ENCODE peak calls at places on chromosomes 6 and 20, in five cellular contexts. V is lower lobe of right lung, K is OCI-LY7, P is RWPE1, N is heart right ventricle. Y is an unnamed sample.

GRCh38 chr20:19726126-19726525 is 31.9 kb upstream of the RIN2 start:
- DNase-seq in V (no peak), K (no peak), P (peak; percentile 60), N (no peak), Y (no peak)

GRCh38 chr6:21185849-21186478 is 407.6 kb upstream of the SOX4 start:
- DNase-seq in V (no peak), K (no peak), P (no peak), N (no peak), Y (no peak)

GRCh38 chr20:1830240-1830639 is 65.0 kb upstream of the SIRPA start:
- DNase-seq in V (no peak), K (no peak), P (peak; percentile 98), N (peak; percentile 82), Y (no peak)

GRCh38 chr6:73131706-73132105 is 93.6 kb downstream of the KHDC1L start:
- DNase-seq in V (no peak), K (no peak), P (peak; percentile 25), N (no peak), Y (no peak)

GRCh38 chr6:137913996-137914529 is 47.0 kb downstream of the TNFAIP3 start:
- DNase-seq in V (no peak), K (no peak), P (no peak), N (no peak), Y (no peak)

GRCh38 chr6:128713461-128713860 is 169.5 kb upstream of the LAMA2 start:
- DNase-seq in V (no peak), K (no peak), P (no peak), N (no peak), Y (no peak)

GRCh38 chr6:161748535-161749386 is 474.9 kb upstream of the AGPAT4 start:
- DNase-seq in V (no peak), K (peak; percentile 19), P (peak; percentile 8), N (peak; percentile 45), Y (peak; percentile 19)

GRCh38 chr20:18404172-18404571 is 62.7 kb downstream of the DZANK1 start:
- DNase-seq in V (no peak), K (no peak), P (no peak), N (no peak), Y (no peak)

GRCh38 chr20:8589956-8590355 is 457.9 kb downstream of the PLCB1 start:
- DNase-seq in V (no peak), K (no peak), P (no peak), N (no peak), Y (no peak)

GRCh38 chr6:37242429-37243052 is 15.0 kb upstream of the TBC1D22B start:
- DNase-seq in V (no peak), K (no peak), P (peak; percentile 87), N (peak; percentile 29), Y (no peak)

GRCh38 chr6:71079707-71080106 is 122.8 kb upstream of the B3GAT2 start:
- DNase-seq in V (no peak), K (no peak), P (peak; percentile 4), N (no peak), Y (no peak)

GRCh38 chr6:29722773-29723665 is at the start of gene HLA-F:
- DNase-seq in V (peak; percentile 89), K (peak; percentile 86), P (peak; percentile 92), N (peak; percentile 92), Y (peak; percentile 90)

GRCh38 chr6:90346729-90347128 is 50.1 kb upstream of the BACH2 start:
- DNase-seq in V (no peak), K (no peak), P (no peak), N (no peak), Y (no peak)

GRCh38 chr20:46128310-46129151 is 10.4 kb downstream of the CD40 start:
- DNase-seq in V (no peak), K (peak; percentile 17), P (no peak), N (peak; percentile 24), Y (no peak)

GRCh38 chr20:2285193-2285592 is 10.6 kb upstream of the TGM3 start:
- DNase-seq in V (no peak), K (no peak), P (no peak), N (no peak), Y (no peak)

GRCh38 chr6:55937227-55937626 is 61.8 kb upstream of the BMP5 start:
- DNase-seq in V (no peak), K (no peak), P (no peak), N (no peak), Y (no peak)

GRCh38 chr6:19836799-19837510 is at the start of gene ID4:
- DNase-seq in V (peak; percentile 95), K (no peak), P (no peak), N (peak; percentile 93), Y (no peak)

GRCh38 chr6:52983159-52983848 is 11.8 kb downstream of the GSTA4 start:
- DNase-seq in V (no peak), K (no peak), P (no peak), N (no peak), Y (no peak)

GRCh38 chr6:158654498-158654897 is 4.6 kb downstream of the SYTL3 start:
- DNase-seq in V (peak; percentile 80), K (no peak), P (no peak), N (peak; percentile 83), Y (no peak)

GRCh38 chr6:138291849-138292181 is 73.5 kb upstream of the PBOV1 start:
- DNase-seq in V (no peak), K (no peak), P (no peak), N (no peak), Y (no peak)

GRCh38 chr6:169034523-169035167 is 219.0 kb downstream of the THBS2 start:
- DNase-seq in V (no peak), K (no peak), P (no peak), N (no peak), Y (no peak)

GRCh38 chr20:63475209-63475608 is 2.8 kb upstream of the KCNQ2 start:
- DNase-seq in V (no peak), K (no peak), P (peak; percentile 62), N (no peak), Y (no peak)

GRCh38 chr20:1440024-1440423 is 26.6 kb downstream of the NSFL1C start:
- DNase-seq in V (no peak), K (peak; percentile 49), P (no peak), N (no peak), Y (no peak)

GRCh38 chr6:138428943-138429616 is 25.1 kb downstream of the HEBP2 start:
- DNase-seq in V (no peak), K (peak; percentile 73), P (peak; percentile 38), N (no peak), Y (peak; percentile 78)

GRCh38 chr6:135575629-135576028 is 78.1 kb upstream of the AHI1 start:
- DNase-seq in V (no peak), K (no peak), P (no peak), N (no peak), Y (no peak)

GRCh38 chr6:126650931-126651330 is 311.0 kb downstream of the CENPW start:
- DNase-seq in V (no peak), K (no peak), P (no peak), N (no peak), Y (no peak)

GRCh38 chr20:20364747-20365558 is 3.0 kb upstream of the INSM1 start:
- DNase-seq in V (no peak), K (no peak), P (no peak), N (no peak), Y (no peak)

GRCh38 chr20:24980321-24981053 is 12.1 kb downstream of the APMAP start:
- DNase-seq in V (peak; percentile 59), K (no peak), P (no peak), N (no peak), Y (no peak)

GRCh38 chr6:87396595-87397392 is 11.0 kb upstream of the CFAP206 start:
- DNase-seq in V (no peak), K (peak; percentile 71), P (no peak), N (no peak), Y (peak; percentile 32)

GRCh38 chr6:87393026-87393622 is 14.6 kb upstream of the CFAP206 start:
- DNase-seq in V (no peak), K (peak; percentile 88), P (peak; percentile 49), N (peak; percentile 30), Y (peak; percentile 44)

DNA sequence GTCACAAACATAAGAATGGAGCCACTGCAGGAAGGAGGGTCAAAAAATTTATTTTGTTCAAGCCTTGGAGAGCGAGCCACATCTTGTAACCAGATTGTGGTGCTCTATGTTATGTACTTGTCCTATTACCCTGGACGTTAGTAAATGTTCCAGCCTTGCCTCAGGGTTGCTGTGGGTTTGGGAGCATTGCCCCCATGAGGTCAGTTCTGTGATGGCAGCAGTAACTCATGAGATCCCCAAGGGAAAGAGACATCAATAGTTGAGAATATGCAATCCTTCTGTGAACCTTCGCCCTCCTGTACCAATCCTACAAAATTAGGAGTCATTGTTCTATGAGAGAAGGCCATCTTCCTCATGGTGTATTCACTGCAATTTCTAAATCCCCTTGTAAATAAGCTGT is 16.4 kb upstream of the CFAP206 start:
- DNase-seq in V (no peak), K (peak; percentile 66), P (peak; percentile 36), N (no peak), Y (peak; percentile 38)
- TF ChIP-seq CTCF in V (no peak), K (peak; percentile 81), P (peak; percentile 26), N (peak; percentile 12), Y (peak; percentile 75)

GRCh38 chr6:115495184-115495583 is 565.5 kb downstream of the FRK start:
- DNase-seq in V (no peak), K (no peak), P (no peak), N (no peak), Y (no peak)
- TF ChIP-seq CTCF in V (no peak), K (no peak), P (no peak), N (no peak), Y (no peak)

GRCh38 chr20:50294164-50295088 is 103.8 kb downstream of the CEBPB start:
- DNase-seq in V (no peak), K (no peak), P (no peak), N (no peak), Y (no peak)
- TF ChIP-seq CTCF in V (no peak), K (no peak), P (no peak), N (no peak), Y (no peak)

DNA sequence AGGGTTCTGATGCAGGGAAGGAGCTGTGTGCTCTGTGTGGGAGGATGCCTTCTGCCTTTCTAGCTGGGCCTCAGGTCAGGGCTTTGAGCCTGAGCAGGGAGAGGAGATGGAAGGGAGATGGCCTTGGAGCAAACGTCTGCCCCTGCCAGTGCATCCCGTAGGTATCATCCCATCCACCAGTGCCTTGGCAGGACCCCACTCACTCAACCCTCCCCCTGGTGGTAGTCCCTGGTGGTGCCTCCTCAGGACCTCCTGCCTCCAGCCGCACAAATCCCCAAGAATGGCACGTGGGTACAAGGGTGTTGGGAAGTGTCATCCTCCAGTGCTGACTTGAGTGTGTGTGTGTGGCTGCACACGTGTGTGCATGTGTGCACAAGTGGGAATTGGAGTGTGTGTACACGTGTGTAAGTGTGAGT is 23.1 kb upstream of the MICB start:
- DNase-seq in V (no peak), K (no peak), P (no peak), N (no peak), Y (no peak)
- TF ChIP-seq CTCF in V (peak; percentile 23), K (peak; percentile 58), P (no peak), N (no peak), Y (peak; percentile 37)

Y was measured in GM13977.